ENCODE peak calls at places on chromosome 20, in four cellular contexts. S is A549, F is astrocyte of the spinal cord, E is foreskin fibroblast. K is an unnamed sample.
A peak's percentile ranks its signal among the peaks of the same experiment; 100 is the strongest.

GRCh38 chr20:5780233-5781217 is 30.3 kb downstream of the SHLD1 start:
- DNase-seq in F (no peak), E (no peak), S (no peak), K (no peak)

GRCh38 chr20:59583428-59584277 is 20.7 kb upstream of the PHACTR3 start:
- DNase-seq in F (no peak), E (no peak), S (no peak), K (peak; percentile 75)

GRCh38 chr20:9945406-9945805 is 89.4 kb upstream of the ANKEF1 start:
- DNase-seq in E (peak; percentile 54), S (no peak), F (peak; percentile 60), K (peak; percentile 3)

GRCh38 chr20:63435552-63435951 is 36.9 kb downstream of the KCNQ2 start:
- DNase-seq in E (peak; percentile 23), F (no peak), S (no peak), K (peak; percentile 20)

GRCh38 chr20:50376888-50377459 is 133.2 kb upstream of the PTPN1 start:
- DNase-seq in E (no peak), F (no peak), S (no peak), K (no peak)

GRCh38 chr20:52103911-52104545 is 87.6 kb downstream of the ZFP64 start:
- DNase-seq in E (peak; percentile 47), F (peak; percentile 22), S (no peak), K (no peak)

GRCh38 chr20:19924255-19924654 is 92.9 kb upstream of the NAA20 start:
- DNase-seq in F (no peak), E (no peak), S (no peak), K (no peak)

GRCh38 chr20:29689411-29690225 is 1567.8 kb upstream of the DEFB115 start:
- DNase-seq in E (no peak), S (no peak), F (no peak), K (peak; percentile 18)

GRCh38 chr20:62879275-62880146 is 17.9 kb upstream of the TCFL5 start:
- DNase-seq in S (no peak), F (no peak), E (no peak), K (no peak)

GRCh38 chr20:47035191-47035590 is 140.5 kb downstream of the EYA2 start:
- DNase-seq in F (no peak), S (no peak), E (peak; percentile 17), K (no peak)

GRCh38 chr20:36462440-36463211 is 78.7 kb upstream of the MYL9 start:
- DNase-seq in S (no peak), F (peak; percentile 42), E (peak; percentile 86), K (peak; percentile 70)

GRCh38 chr20:36266189-36266588 is 29.9 kb downstream of the AAR2 start:
- DNase-seq in S (no peak), E (no peak), F (no peak), K (no peak)

GRCh38 chr20:50399003-50399916 is 110.9 kb upstream of the PTPN1 start:
- DNase-seq in F (no peak), S (no peak), E (peak; percentile 66), K (peak; percentile 56)

GRCh38 chr20:6277661-6278060 is 154.8 kb upstream of the FERMT1 start:
- DNase-seq in E (no peak), F (peak; percentile 17), S (no peak), K (no peak)

GRCh38 chr20:51960004-51960403 is 157.7 kb upstream of the SALL4 start:
- DNase-seq in S (no peak), E (no peak), F (no peak), K (no peak)

GRCh38 chr20:21702553-21703467 is 2.7 kb upstream of the PAX1 start:
- DNase-seq in F (peak; percentile 2), S (peak; percentile 69), E (no peak), K (peak; percentile 19)

GRCh38 chr20:24441600-24441999 is 27.8 kb upstream of the SYNDIG1 start:
- DNase-seq in E (no peak), S (no peak), F (no peak), K (no peak)

GRCh38 chr20:12798286-12798685 is 210.5 kb upstream of the SPTLC3 start:
- DNase-seq in E (no peak), S (no peak), F (no peak), K (no peak)

GRCh38 chr20:46743088-46743487 is 33.6 kb downstream of the SLC2A10 start:
- DNase-seq in S (no peak), E (peak; percentile 10), F (no peak), K (no peak)

GRCh38 chr20:39479196-39479810 is 517.2 kb downstream of the DHX35 start:
- DNase-seq in F (no peak), S (no peak), E (no peak), K (no peak)

GRCh38 chr20:14189794-14190402 is 147.5 kb downstream of the FLRT3 start:
- DNase-seq in F (peak; percentile 54), E (peak; percentile 72), S (peak; percentile 12), K (peak; percentile 63)

GRCh38 chr20:31595654-31596411 is 9.3 kb upstream of the ID1 start:
- DNase-seq in S (peak; percentile 74), E (peak; percentile 99), F (peak; percentile 84), K (peak; percentile 97)

GRCh38 chr20:51542033-51542893 is at the start of gene NFATC2:
- DNase-seq in S (no peak), E (no peak), F (no peak), K (no peak)

GRCh38 chr20:58054744-58055373 is 173.6 kb downstream of the ANKRD60 start:
- DNase-seq in S (no peak), F (peak; percentile 19), E (no peak), K (peak; percentile 28)

GRCh38 chr20:31908424-31908823 is 38.0 kb downstream of the TTLL9 start:
- DNase-seq in F (no peak), S (no peak), E (no peak), K (no peak)

GRCh38 chr20:10524643-10525042 is 89.5 kb downstream of the SLX4IP start:
- DNase-seq in S (peak; percentile 35), E (peak; percentile 36), F (peak; percentile 34), K (no peak)

GRCh38 chr20:23622839-23623343 is 14.9 kb downstream of the CST3 start:
- DNase-seq in S (peak; percentile 95), F (peak; percentile 96), E (peak; percentile 97), K (peak; percentile 91)

GRCh38 chr20:10306440-10307358 is 88.1 kb downstream of the SNAP25 start:
- DNase-seq in E (peak; percentile 84), F (peak; percentile 88), S (no peak), K (peak; percentile 73)

GRCh38 chr20:50415516-50416268 is 94.5 kb upstream of the PTPN1 start:
- DNase-seq in F (peak; percentile 96), E (peak; percentile 98), S (peak; percentile 39), K (peak; percentile 95)

GRCh38 chr20:10508468-10509251 is 73.6 kb downstream of the SLX4IP start:
- DNase-seq in F (peak; percentile 54), E (peak; percentile 70), S (no peak), K (peak; percentile 72)

GRCh38 chr20:64217539-64217938 is 38.0 kb upstream of the PCMTD2 start:
- DNase-seq in S (no peak), E (no peak), F (no peak), K (no peak)

GRCh38 chr20:4998160-4998651 is 3.1 kb downstream of the SLC23A2 start:
- DNase-seq in F (no peak), E (no peak), S (peak; percentile 55), K (no peak)

GRCh38 chr20:2210646-2211556 is 84.9 kb upstream of the TGM3 start:
- DNase-seq in F (peak; percentile 36), E (peak; percentile 91), S (no peak), K (peak; percentile 81)
- TF ChIP-seq CTCF in F (no peak), E (peak; percentile 5), S (no peak), K (peak; percentile 38)

GRCh38 chr20:43665466-43666176 is 1.3 kb upstream of the MYBL2 start:
- DNase-seq in E (no peak), S (no peak), F (no peak), K (no peak)

GRCh38 chr20:43666376-43667328 is at the start of gene MYBL2:
- DNase-seq in S (peak; percentile 36), E (peak; percentile 82), F (peak; percentile 33), K (peak; percentile 40)

GRCh38 chr20:43670423-43670822 is 3.5 kb downstream of the MYBL2 start:
- DNase-seq in F (no peak), E (no peak), S (no peak), K (no peak)

GRCh38 chr20:43669332-43669731 is 2.4 kb downstream of the MYBL2 start:
- DNase-seq in F (peak; percentile 74), S (no peak), E (peak; percentile 56), K (peak; percentile 13)

DNA sequence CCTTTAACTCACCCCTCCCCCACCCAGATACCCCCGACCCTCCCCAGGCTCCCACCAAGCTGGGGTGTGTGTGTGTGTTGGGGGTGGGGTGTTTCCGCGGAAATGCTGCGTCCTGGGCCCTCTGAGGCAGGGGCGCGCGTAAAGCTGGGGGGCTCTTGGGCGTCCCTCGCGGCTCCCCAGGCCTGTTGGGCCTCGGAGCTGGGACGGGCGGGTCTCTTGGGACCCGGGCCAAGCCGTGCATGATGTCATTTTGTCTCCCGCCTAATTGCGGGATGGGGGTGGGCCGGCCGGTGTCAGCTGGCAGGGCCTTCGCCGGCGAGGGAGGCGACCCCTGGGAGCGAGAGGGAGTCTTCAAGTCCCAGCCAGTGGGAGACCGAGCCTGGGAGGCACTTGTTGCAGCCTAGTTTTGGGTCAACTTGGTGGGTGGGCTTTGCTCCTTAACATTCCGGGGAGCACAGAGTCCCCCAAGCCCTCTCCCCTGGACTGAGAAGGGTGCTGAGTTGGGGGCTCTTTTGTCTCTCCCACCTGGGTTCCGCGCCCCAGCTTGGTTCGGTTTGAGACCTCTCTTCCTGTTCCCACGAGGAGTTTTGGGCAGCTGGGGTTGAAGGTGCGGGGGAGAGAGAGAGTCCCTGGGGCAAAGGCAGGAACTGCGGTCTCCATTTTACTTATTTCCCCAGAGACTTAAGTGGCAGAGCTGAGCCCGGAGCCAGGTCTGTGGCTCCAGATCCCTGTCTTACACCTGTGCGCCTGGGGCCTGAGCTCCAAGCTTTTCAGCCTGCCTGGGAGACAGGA is 623 bp downstream of the MYBL2 start:
- DNase-seq in S (peak; percentile 21), F (no peak), E (peak; percentile 25), K (no peak)
- TF ChIP-seq CTCF in S (no peak), F (no peak), E (no peak), K (no peak)

DNA sequence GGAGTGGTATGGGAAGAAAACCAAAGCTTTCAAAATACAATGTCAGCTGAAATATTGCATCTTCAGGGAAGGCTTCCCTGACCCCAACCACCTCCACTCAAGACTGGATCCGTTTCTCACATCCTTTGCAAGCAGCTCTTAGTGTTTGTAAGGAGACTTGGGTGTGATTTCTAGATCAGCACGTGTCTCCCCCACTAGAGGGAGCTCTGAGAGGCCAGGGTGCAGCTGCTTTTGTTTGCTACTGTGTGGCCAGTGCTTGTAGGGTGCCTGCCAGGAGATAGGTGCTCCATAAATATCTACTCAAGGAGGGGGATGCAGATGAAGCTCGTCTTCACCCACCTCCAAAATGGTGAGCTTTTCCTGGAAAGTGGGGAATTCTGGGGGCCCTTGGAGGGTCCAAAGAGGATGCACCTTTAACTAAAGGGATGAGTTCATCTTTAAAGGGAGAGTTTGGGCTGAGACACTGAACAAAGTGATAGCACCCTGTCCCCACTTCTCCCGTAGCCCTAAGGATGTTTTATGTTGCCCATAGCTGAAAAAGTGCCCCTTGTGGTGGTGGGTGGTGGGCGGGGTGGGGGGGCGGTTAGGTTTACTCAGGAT is 52.6 kb upstream of the MAFB start:
- DNase-seq in F (peak; percentile 22), S (peak; percentile 39), E (peak; percentile 69), K (peak; percentile 45)
- TF ChIP-seq CTCF in F (peak; percentile 65), S (peak; percentile 46), E (peak; percentile 76), K (peak; percentile 76)

GRCh38 chr20:18793625-18794427 is 19.8 kb upstream of the SCP2D1 start:
- DNase-seq in F (peak; percentile 87), E (peak; percentile 93), S (peak; percentile 90), K (peak; percentile 87)
- TF ChIP-seq CTCF in F (peak; percentile 7), E (no peak), S (no peak), K (no peak)

DNA sequence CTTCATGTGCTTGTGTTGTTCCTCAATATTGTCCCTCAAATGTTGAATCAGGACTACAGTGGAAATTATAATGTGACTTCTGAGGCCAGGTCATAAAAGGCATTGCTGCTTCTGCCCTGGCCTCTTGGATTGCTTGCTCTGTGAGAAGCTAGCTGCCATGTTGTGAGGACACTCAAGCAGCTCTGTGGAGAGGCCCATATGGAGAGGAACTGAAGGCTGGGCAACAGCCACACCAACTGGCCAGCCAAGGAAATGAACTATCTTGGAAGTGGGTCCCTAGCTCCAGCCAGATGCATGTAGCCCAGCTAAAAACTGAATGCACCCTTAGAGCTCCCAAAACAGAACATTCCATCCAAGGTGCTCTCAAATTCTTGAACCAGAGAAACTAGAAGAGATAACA is 282.6 kb downstream of the BMP7 start:
- DNase-seq in F (no peak), S (no peak), E (no peak), K (no peak)
- TF ChIP-seq CTCF in F (no peak), S (no peak), E (no peak), K (no peak)